ENCODE peak calls at places on chromosomes 4 and X, in five cellular contexts. H, J, L, O and P are unnamed samples. For H3K36me3 and H3K4me1, the result is how much of the 10 kb centered on the place peaks cover.

GRCh38 chr4:80049813-80050534 is 23.1 kb downstream of the ANTXR2 start:
- DNase-seq in O (no peak), L (no peak), H (no peak), J (no peak), P (no peak)

GRCh38 chrX:45762699-45763647 is 562.3 kb upstream of the DIPK2B start:
- DNase-seq in O (no peak), L (no peak), J (no peak), H (no peak), P (no peak)

GRCh38 chr4:24032371-24032989 is 142.6 kb upstream of the PPARGC1A start:
- DNase-seq in L (no peak), O (peak), J (no peak), H (no peak), P (no peak)

GRCh38 chr4:113394108-113394729 is 344.8 kb downstream of the ANK2 start:
- DNase-seq in J (no peak), O (no peak), H (no peak), L (no peak), P (no peak)

GRCh38 chrX:40952855-40953254 is 132.4 kb upstream of the USP9X start:
- DNase-seq in O (no peak), J (no peak), H (no peak), L (no peak), P (no peak)

GRCh38 chrX:29422034-29422433 is 793.3 kb upstream of the MAGEB2 start:
- DNase-seq in L (no peak), O (peak), H (no peak), J (no peak), P (no peak)

GRCh38 chr4:2258091-2259035 is 3.5 kb downstream of the MXD4 start:
- DNase-seq in O (no peak), J (peak), H (no peak), L (peak), P (peak)

GRCh38 chrX:11532291-11533075 is 133.2 kb downstream of the ARHGAP6 start:
- DNase-seq in L (no peak), J (no peak), O (peak), H (no peak), P (no peak)

GRCh38 chrX:46929439-46930018 is 17.3 kb downstream of the JADE3 start:
- DNase-seq in O (no peak), J (no peak), L (no peak), H (no peak), P (no peak)

GRCh38 chr4:150960818-150961217 is 54.3 kb downstream of the LRBA start:
- DNase-seq in O (peak), J (no peak), H (no peak), L (no peak), P (no peak)

GRCh38 chr4:128606173-128606572 is 203.3 kb upstream of the JADE1 start:
- DNase-seq in H (no peak), O (no peak), L (no peak), J (no peak), P (no peak)

DNA sequence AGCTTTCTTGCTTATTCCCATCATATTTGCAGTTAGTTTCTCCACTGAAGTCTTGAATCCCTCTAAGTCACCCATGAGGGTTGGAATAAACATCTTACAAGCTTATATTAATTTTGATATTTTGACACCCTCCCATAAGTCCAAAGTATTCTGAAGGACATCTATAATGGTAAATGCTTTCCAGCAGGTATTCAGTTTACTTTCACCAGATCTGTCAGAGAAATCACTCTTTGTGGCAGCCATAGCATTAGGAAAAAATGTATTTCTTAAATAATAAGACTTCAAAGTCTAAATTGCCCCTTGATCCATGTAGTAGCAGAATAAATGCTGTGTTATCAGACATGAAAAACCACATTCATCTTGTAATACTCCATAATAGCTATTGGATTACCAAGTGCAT is 1371.7 kb upstream of the PABPC4L start:
- DNase-seq in L (no peak), O (no peak), H (no peak), J (no peak), P (no peak)
- TF ChIP-seq POLR2AphosphoS5 in L (no peak), O (no peak), H (no peak), J (no peak), P (no peak)

GRCh38 chrX:48913605-48914366 is 2.3 kb upstream of the SLC35A2 start:
- DNase-seq in O (no peak), H (no peak), J (no peak), L (no peak), P (no peak)

GRCh38 chrX:48917139-48917980 is 1.5 kb downstream of the PIM2 start:
- DNase-seq in O (peak), H (peak), L (peak), J (peak), P (peak)

GRCh38 chrX:48911407-48912182 is at the start of gene SLC35A2:
- DNase-seq in O (peak), L (peak), H (peak), J (peak), P (peak)

GRCh38 chrX:48918303-48918643 is 551 bp downstream of the PIM2 start:
- DNase-seq in J (no peak), H (no peak), O (no peak), L (no peak), P (no peak)

DNA sequence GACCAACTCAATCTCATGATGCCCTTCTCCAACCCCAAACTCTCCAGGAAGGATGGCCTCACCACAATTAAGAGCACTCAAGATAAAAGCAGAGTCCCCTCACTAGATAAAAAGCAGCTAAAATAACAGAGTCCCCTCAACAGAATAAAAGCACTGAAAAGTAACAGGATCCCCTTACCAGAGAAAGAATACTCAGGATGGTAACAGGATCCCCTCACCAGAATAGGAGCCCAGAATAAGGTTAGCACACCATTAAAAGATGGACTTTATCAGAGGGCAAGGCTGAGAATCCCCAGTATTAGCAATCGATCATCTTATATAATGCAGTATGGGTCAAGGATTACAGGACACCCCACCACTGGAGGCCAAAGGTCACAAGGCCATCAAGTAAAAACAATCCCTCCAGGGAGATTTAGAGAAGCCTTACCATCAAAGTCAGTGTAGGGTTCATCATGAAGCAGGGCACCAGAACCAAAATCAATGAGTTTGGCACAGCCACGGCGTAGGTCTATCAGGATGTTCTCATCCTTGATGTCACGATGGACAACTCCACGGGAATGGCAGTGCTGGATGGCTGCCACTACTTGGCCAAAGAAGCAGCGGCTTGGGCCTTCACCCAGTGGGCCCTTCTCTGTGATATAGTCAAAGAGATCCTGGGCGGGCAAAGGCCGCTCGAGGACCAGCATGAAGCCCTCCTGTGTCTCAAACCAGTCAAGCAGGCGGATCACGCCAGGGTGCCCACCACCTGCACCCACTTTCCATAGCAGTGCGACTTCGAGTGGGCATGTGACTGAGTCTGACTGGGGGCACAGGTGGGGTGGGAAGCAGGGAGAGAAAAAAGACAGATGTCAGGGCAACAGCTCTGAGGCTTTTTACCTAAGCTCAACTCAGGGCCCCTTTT is 3.4 kb upstream of the SLC35A2 start:
- DNase-seq in L (no peak), H (no peak), O (no peak), J (no peak), P (no peak)
- H3K36me3 ChIP-seq in L (under half), H (under half), O (under half), J (under half), P (under half)

DNA sequence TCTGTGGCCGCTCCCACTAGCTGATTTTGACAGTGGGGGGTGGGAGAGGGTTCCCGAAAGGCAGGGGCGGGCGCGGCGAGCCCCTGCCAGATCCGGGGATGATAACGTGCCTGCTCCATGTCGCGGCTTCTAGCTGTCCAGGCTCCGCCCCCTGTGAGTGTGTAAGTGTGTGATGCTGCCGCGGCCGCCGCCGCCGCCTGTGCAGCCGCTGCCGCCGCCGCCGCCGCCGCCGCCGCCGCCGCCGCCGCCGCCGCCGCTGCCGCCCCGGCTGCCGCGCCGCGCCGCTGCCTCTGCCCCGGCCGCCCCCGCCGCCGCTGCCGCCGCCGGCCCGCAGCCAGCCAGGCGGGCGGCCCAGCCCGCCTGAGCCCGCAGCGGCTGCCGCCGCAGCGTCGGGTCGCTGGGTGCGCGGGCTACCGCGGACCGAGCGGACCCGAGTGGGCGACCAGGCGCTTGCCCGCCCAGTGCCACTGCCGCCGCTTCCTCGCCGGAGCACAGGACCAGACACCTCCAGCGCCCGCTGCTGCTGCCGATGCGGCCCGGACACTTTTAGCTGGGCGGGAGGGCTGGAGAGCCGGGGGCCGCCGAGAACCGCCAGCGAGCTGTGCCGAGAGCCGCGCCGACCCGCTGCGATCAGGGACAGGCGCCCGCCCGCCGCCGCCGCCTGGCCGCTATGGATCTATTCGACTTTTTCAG is at the start of gene AFF2:
- DNase-seq in L (peak), O (peak), J (peak), H (no peak), P (peak)
- H3K4me1 ChIP-seq in L (under half), O (under half), J (under half), H (under half), P (under half)

GRCh38 chrX:10079155-10079711 is 77.5 kb upstream of the CLCN4 start:
- DNase-seq in L (no peak), J (no peak), O (no peak), H (no peak), P (no peak)

GRCh38 chrX:10087391-10087790 is 69.4 kb upstream of the CLCN4 start:
- DNase-seq in L (no peak), H (no peak), O (no peak), J (no peak), P (no peak)

GRCh38 chrX:10086683-10087082 is 70.1 kb upstream of the CLCN4 start:
- DNase-seq in L (no peak), H (no peak), O (no peak), J (no peak), P (no peak)

GRCh38 chrX:10085223-10085622 is 71.6 kb upstream of the CLCN4 start:
- DNase-seq in O (no peak), J (no peak), H (no peak), L (no peak), P (no peak)

DNA sequence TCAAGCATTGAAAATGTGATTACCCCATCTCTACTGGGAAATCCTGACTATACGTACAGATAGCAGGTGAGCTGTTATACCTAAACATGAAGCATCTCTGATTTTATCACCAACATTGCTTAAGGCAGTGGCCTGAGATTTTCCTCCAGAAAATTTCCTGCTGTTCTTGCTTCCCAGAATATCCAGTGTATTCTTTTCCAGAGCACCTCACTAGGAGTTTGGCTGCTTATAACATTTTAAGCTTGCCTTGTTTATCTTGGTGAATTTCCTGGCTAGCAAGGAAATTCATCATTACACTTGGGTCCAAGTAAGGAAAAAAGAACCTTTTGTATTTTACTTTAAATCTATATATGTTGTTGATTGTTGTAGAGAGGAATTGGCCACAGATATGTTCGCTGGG is 73.0 kb upstream of the CLCN4 start:
- DNase-seq in H (no peak), J (no peak), O (no peak), L (no peak), P (no peak)
- TF ChIP-seq POLR2AphosphoS5 in H (no peak), J (no peak), O (no peak), L (no peak), P (no peak)

DNA sequence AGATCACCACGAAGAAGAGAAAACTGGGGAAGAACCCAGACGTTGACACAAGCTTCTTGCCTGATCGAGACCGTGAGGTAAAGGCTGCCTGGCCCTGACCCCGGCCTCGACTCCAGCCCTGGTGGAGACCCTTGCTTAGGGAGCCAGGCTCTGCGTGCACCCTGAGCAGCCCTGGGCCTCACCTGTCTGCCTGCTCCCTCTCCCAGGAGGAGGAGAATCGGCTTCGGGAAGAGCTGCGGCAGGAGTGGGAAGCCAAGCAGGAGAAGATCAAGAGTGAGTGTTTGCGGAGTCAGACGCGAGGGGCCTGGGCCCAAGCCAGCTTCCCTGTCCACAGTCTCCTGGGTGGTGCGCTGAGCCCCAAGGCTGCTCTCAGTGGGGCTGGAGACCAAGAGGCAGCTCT is 4.5 kb downstream of the FAM50A start:
- DNase-seq in H (no peak), O (no peak), L (no peak), J (no peak), P (no peak)
- H3K36me3 ChIP-seq in H (under half), O (under half), L (half or more), J (under half), P (under half)

DNA sequence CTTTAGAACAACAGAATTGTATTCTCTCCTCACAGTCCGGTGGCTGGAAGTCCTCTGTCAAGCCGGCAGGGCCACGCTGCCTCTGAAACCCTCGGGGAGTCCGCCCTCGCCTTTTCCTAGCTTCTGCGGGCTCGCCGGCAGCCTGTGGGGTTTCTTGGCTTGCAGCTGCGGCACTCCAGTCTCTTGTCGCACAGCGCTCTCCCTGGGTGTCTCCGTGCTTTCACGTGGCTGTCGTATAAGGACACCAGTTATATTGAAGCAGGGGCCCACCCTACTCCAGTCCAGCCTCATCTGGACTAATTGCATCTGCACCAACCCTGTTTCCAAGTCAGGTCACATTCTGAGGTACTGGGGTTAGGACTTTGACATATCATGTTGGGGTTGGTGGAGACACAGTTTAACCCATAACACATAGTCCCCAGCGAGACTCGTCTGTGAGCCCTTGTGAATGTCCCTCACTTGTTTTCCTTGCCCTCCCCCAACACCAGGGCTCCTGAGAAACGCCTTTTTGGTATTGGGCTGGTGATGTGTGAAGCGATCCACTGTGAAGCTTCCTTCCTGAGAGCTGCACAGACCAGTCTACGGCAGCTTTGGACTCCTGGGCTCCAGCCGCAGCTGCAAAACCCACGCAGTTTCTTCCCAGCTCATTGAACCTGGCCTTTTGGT is 22.7 kb downstream of the TMEM131L start:
- DNase-seq in H (no peak), L (peak), O (peak), J (no peak), P (peak)
- H3K4me1 ChIP-seq in H (under half), L (under half), O (half or more), J (half or more), P (half or more)

GRCh38 chr4:139042981-139043460 is 27.4 kb downstream of the NOCT start:
- DNase-seq in O (no peak), L (no peak), H (no peak), J (no peak), P (no peak)

GRCh38 chr4:139035650-139036049 is 20.1 kb downstream of the NOCT start:
- DNase-seq in J (no peak), O (no peak), H (no peak), L (no peak), P (no peak)

GRCh38 chr4:139036885-139037284 is 21.3 kb downstream of the NOCT start:
- DNase-seq in H (no peak), L (no peak), J (no peak), O (no peak), P (no peak)

GRCh38 chr4:139039044-139039443 is 23.5 kb downstream of the NOCT start:
- DNase-seq in H (no peak), O (no peak), J (no peak), L (no peak), P (no peak)
- TF ChIP-seq POLR2AphosphoS5 in H (no peak), O (no peak), J (no peak), L (no peak), P (no peak)

GRCh38 chr4:165336743-165337142 is 9.3 kb downstream of the MSMO1 start:
- DNase-seq in O (no peak), L (no peak), H (no peak), J (no peak), P (no peak)
- H3K36me3 ChIP-seq in O (half or more), L (half or more), H (under half), J (under half), P (under half)

GRCh38 chr4:7804759-7805385 is 134.8 kb downstream of the AFAP1 start:
- DNase-seq in O (no peak), H (no peak), L (no peak), J (peak), P (peak)
- H3K4me1 ChIP-seq in O (under half), H (under half), L (under half), J (under half), P (under half)